ENCODE peak calls at places on chromosomes 16 and 17, in ten cellular contexts. F is CD8-positive, alpha-beta T cell; D is B cell; S is activated CD4-positive, alpha-beta T cell treated with anti-CD3 and anti-CD28 coated beads for 24 hours; X is substantia nigra; B is Peyer's patch; A is vagina; Q is astrocyte of the spinal cord; K is stimulated activated CD4-positive, alpha-beta T cell treated with anti-CD3 and anti-CD28 coated beads, Interleukin-12 subunit alpha, Interleukin-12 subunit beta, amount 100 ng/mL, for 4 hours; I is H4. N is an unnamed sample.

GRCh38 chr17:42553161-42553818 is 567 bp downstream of the HSD17B1 start:
- DNase-seq in F (no peak), D (peak), S (no peak), X (no peak), B (no peak), A (no peak), Q (no peak), K (no peak), I (no peak), N (peak)

GRCh38 chr17:29571883-29572681 is 3.6 kb downstream of the TP53I13 start:
- DNase-seq in F (no peak), D (no peak), S (no peak), X (no peak), B (peak), A (no peak), Q (no peak), K (no peak), I (no peak), N (no peak)

GRCh38 chr16:66947302-66948033 is 12.2 kb downstream of the CES2 start:
- DNase-seq in F (peak), D (peak), S (peak), X (peak), B (peak), A (no peak), Q (peak), K (peak), I (peak), N (peak)

GRCh38 chr16:75251280-75252048 is at the start of gene BCAR1:
- DNase-seq in F (no peak), D (no peak), S (no peak), X (peak), B (no peak), A (no peak), Q (peak), K (peak), I (peak), N (peak)

GRCh38 chr16:81636298-81636960 is 142.7 kb upstream of the PLCG2 start:
- DNase-seq in F (no peak), D (no peak), S (no peak), X (no peak), B (no peak), A (no peak), Q (no peak), K (no peak), I (no peak), N (no peak)

GRCh38 chr17:16407911-16408588 is 7.3 kb upstream of the TRPV2 start:
- DNase-seq in F (no peak), D (peak), S (no peak), X (peak), B (peak), A (no peak), Q (peak), K (no peak), I (no peak), N (peak)

GRCh38 chr16:19008770-19009169 is 25.0 kb downstream of the TMC7 start:
- DNase-seq in F (no peak), D (no peak), S (no peak), X (no peak), B (no peak), A (no peak), Q (no peak), K (no peak), I (no peak), N (no peak)

GRCh38 chr16:49250689-49251088 is 30.9 kb downstream of the CBLN1 start:
- DNase-seq in F (no peak), D (no peak), S (no peak), X (no peak), B (no peak), A (no peak), Q (no peak), K (no peak), I (no peak), N (peak)

GRCh38 chr17:63189082-63189481 is 223.0 kb downstream of the TANC2 start:
- DNase-seq in F (no peak), D (no peak), S (no peak), X (no peak), B (no peak), A (no peak), Q (peak), K (no peak), I (peak), N (no peak)

GRCh38 chr17:68613739-68614298 is 12.7 kb upstream of the FAM20A start:
- DNase-seq in F (no peak), D (no peak), S (peak), X (no peak), B (no peak), A (no peak), Q (peak), K (no peak), I (peak), N (peak)

GRCh38 chr17:63448655-63449054 is 2.5 kb upstream of the CYB561 start:
- DNase-seq in F (no peak), D (no peak), S (no peak), X (no peak), B (no peak), A (no peak), Q (no peak), K (no peak), I (no peak), N (no peak)

GRCh38 chr17:14211778-14212177 is 24.9 kb downstream of the CDRT15 start:
- DNase-seq in F (peak), D (peak), S (no peak), X (no peak), B (no peak), A (no peak), Q (no peak), K (peak), I (no peak), N (peak)

GRCh38 chr16:66459878-66460277 is 32.8 kb downstream of the BEAN1 start:
- DNase-seq in F (no peak), D (no peak), S (no peak), X (no peak), B (no peak), A (no peak), Q (no peak), K (no peak), I (no peak), N (peak)

GRCh38 chr17:47995241-47995935 is 24.5 kb downstream of the CDK5RAP3 start:
- DNase-seq in F (no peak), D (no peak), S (no peak), X (no peak), B (no peak), A (no peak), Q (no peak), K (no peak), I (no peak), N (peak)

GRCh38 chr17:1186214-1186820 is 6.5 kb upstream of the ABR start:
- DNase-seq in F (no peak), D (no peak), S (no peak), X (no peak), B (no peak), A (no peak), Q (peak), K (no peak), I (no peak), N (no peak)

GRCh38 chr17:12619444-12620199 is 46.1 kb upstream of the MYOCD start:
- DNase-seq in F (no peak), D (no peak), S (no peak), X (no peak), B (no peak), A (no peak), Q (peak), K (no peak), I (no peak), N (no peak)

GRCh38 chr16:56609463-56609921 is 1.1 kb downstream of the MT2A start:
- DNase-seq in F (peak), D (peak), S (peak), X (no peak), B (peak), A (no peak), Q (peak), K (peak), I (peak), N (no peak)

GRCh38 chr16:67199011-67199807 is at the start of gene ELMO3:
- DNase-seq in F (no peak), D (peak), S (no peak), X (no peak), B (no peak), A (no peak), Q (no peak), K (no peak), I (no peak), N (peak)

GRCh38 chr16:80536246-80536645 is 4.5 kb upstream of the DYNLRB2 start:
- DNase-seq in F (no peak), D (no peak), S (no peak), X (no peak), B (no peak), A (no peak), Q (no peak), K (no peak), I (no peak), N (no peak)

GRCh38 chr17:59160203-59161025 is 4.9 kb downstream of the PRR11 start:
- DNase-seq in F (no peak), D (no peak), S (no peak), X (no peak), B (no peak), A (no peak), Q (no peak), K (no peak), I (no peak), N (no peak)

GRCh38 chr17:38717139-38717745 is 12.2 kb downstream of the MLLT6 start:
- DNase-seq in F (no peak), D (no peak), S (no peak), X (no peak), B (no peak), A (no peak), Q (no peak), K (no peak), I (no peak), N (no peak)

GRCh38 chr17:3582921-3583320 is 25.3 kb upstream of the TRPV3 start:
- DNase-seq in F (no peak), D (no peak), S (no peak), X (no peak), B (no peak), A (no peak), Q (no peak), K (no peak), I (no peak), N (no peak)

GRCh38 chr17:28494445-28495188 is 11.5 kb upstream of the FOXN1 start:
- DNase-seq in F (peak), D (peak), S (peak), X (peak), B (peak), A (no peak), Q (peak), K (peak), I (peak), N (peak)

GRCh38 chr16:67509016-67509415 is 19.6 kb upstream of the RIPOR1 start:
- DNase-seq in F (peak), D (no peak), S (no peak), X (no peak), B (no peak), A (no peak), Q (no peak), K (no peak), I (no peak), N (no peak)

GRCh38 chr16:66483689-66484452 is 56.8 kb downstream of the BEAN1 start:
- DNase-seq in F (peak), D (peak), S (peak), X (peak), B (peak), A (no peak), Q (peak), K (peak), I (peak), N (peak)

GRCh38 chr16:47581114-47581513 is 120.0 kb downstream of the PHKB start:
- DNase-seq in F (no peak), D (no peak), S (no peak), X (no peak), B (no peak), A (no peak), Q (no peak), K (no peak), I (no peak), N (peak)

N was measured in GM23338.